ENCODE peak calls at places on chromosomes 3 and 15, in seven cellular contexts. E is activated T-cell treated with anti-CD3 and anti-CD28 coated beads, Interleukin-2, amount 50 U/mL, for 72 hours; K is NCI-H1436; N is cardiac septum; W is stimulated activated CD4-positive, alpha-beta T cell treated with anti-CD3 and anti-CD28 coated beads, Interleukin-12 subunit alpha, Interleukin-12 subunit beta, amount 100 ng/mL, for 4 hours; R is HTR-8/SVneo; C is sciatic nerve. P is an unnamed sample.

GRCh38 chr3:108124337-108125150 is 33.7 kb upstream of the CD47 start:
- DNase-seq in K (peak; percentile 82), C (no peak), N (no peak), E (peak; percentile 74), R (no peak), W (peak; percentile 58), P (no peak)

GRCh38 chr3:156761007-156761406 is 65.1 kb upstream of the LEKR1 start:
- DNase-seq in R (no peak), N (no peak), K (no peak), W (no peak), C (no peak), E (no peak), P (no peak)

GRCh38 chr3:153768559-153769469 is 352.4 kb upstream of the ARHGEF26 start:
- DNase-seq in K (no peak), W (peak; percentile 13), E (peak; percentile 48), R (peak; percentile 26), N (no peak), C (no peak), P (no peak)

GRCh38 chr15:39204031-39204430 is 376.8 kb upstream of the THBS1 start:
- DNase-seq in N (no peak), W (no peak), C (no peak), E (no peak), K (no peak), R (no peak), P (no peak)

GRCh38 chr3:32193101-32193500 is 45.4 kb upstream of the CMTM8 start:
- DNase-seq in E (no peak), R (no peak), K (no peak), W (no peak), C (no peak), N (no peak), P (no peak)

GRCh38 chr3:153392363-153392762 is 230.3 kb downstream of the RAP2B start:
- DNase-seq in C (no peak), N (no peak), R (no peak), W (no peak), E (no peak), K (no peak), P (no peak)

GRCh38 chr15:60745469-60745971 is 266.6 kb upstream of the ICE2 start:
- DNase-seq in C (peak; percentile 61), E (no peak), N (no peak), W (no peak), K (no peak), R (no peak), P (no peak)

GRCh38 chr3:85081191-85081895 is 122.6 kb downstream of the CADM2 start:
- DNase-seq in E (no peak), C (peak; percentile 49), R (peak; percentile 2), K (no peak), W (no peak), N (no peak), P (no peak)

GRCh38 chr3:170487091-170487490 is 68.4 kb downstream of the CLDN11 start:
- DNase-seq in C (no peak), R (no peak), K (no peak), N (no peak), W (no peak), E (no peak), P (no peak)

GRCh38 chr3:196506687-196507086 is 3.1 kb upstream of the RNF168 start:
- DNase-seq in K (no peak), W (no peak), E (no peak), R (no peak), N (no peak), C (no peak), P (no peak)

GRCh38 chr15:77819841-77820728 is 187.4 kb upstream of the LINGO1 start:
- DNase-seq in R (peak; percentile 62), C (no peak), K (no peak), W (no peak), N (no peak), E (peak; percentile 9), P (peak; percentile 19)

P was measured in NCI-H2227 treated with DMSO at 0.1 percent for 48 hours.